ENCODE peak calls at places on chromosomes 16 and 17, in nine cellular contexts. J, I, E, T, F, R, K, G and X are unnamed samples.

GRCh38 chr16:51237861-51238378 is 86.8 kb upstream of the SALL1 start:
- DNase-seq in E (no peak), R (no peak), G (no peak), F (no peak), K (no peak), I (peak; percentile 86), T (no peak), J (no peak), X (peak; percentile 64)

GRCh38 chr17:35116845-35117244 is 2.8 kb downstream of the RAD51D start:
- DNase-seq in K (no peak), G (no peak), E (no peak), F (no peak), R (no peak), T (no peak), J (no peak), I (peak; percentile 11), X (no peak)

GRCh38 chr16:77822656-77823055 is 34.3 kb downstream of the VAT1L start:
- DNase-seq in R (no peak), K (no peak), E (no peak), T (no peak), J (no peak), I (no peak), F (no peak), G (no peak), X (no peak)

GRCh38 chr17:47868134-47868533 is 17.2 kb upstream of the SP6 start:
- DNase-seq in K (no peak), G (no peak), T (no peak), E (no peak), J (no peak), R (no peak), F (no peak), I (no peak), X (no peak)

GRCh38 chr16:14495213-14496046 is 134.6 kb downstream of the PARN start:
- DNase-seq in T (no peak), R (no peak), F (no peak), E (no peak), K (no peak), J (no peak), G (no peak), I (no peak), X (no peak)

GRCh38 chr17:74779948-74780400 is 3.8 kb upstream of the NAT9 start:
- DNase-seq in E (no peak), R (peak; percentile 42), F (no peak), T (peak; percentile 45), K (no peak), I (no peak), J (no peak), G (no peak), X (no peak)

GRCh38 chr17:43044024-43044423 is 19.0 kb downstream of the RND2 start:
- DNase-seq in F (no peak), I (no peak), G (no peak), J (no peak), E (no peak), R (no peak), K (no peak), T (no peak), X (no peak)

GRCh38 chr16:19755268-19755667 is 37.2 kb downstream of the IQCK start:
- DNase-seq in R (no peak), T (no peak), J (no peak), K (no peak), G (no peak), E (no peak), F (no peak), I (no peak), X (no peak)

GRCh38 chr17:13725286-13725990 is 123.7 kb upstream of the HS3ST3A1 start:
- DNase-seq in E (no peak), G (no peak), K (no peak), J (no peak), F (no peak), T (no peak), R (no peak), I (no peak), X (no peak)

GRCh38 chr16:85384831-85385462 is 228.2 kb upstream of the GSE1 start:
- DNase-seq in R (no peak), J (peak; percentile 41), F (peak; percentile 84), I (no peak), T (peak; percentile 6), K (no peak), E (no peak), G (peak; percentile 0), X (no peak)

GRCh38 chr16:57143125-57143965 is 42.5 kb downstream of the PSME3IP1 start:
- DNase-seq in E (no peak), F (no peak), R (no peak), G (no peak), K (no peak), I (no peak), T (no peak), J (no peak), X (no peak)
- H3K4me1 ChIP-seq in E (no peaks in the 10 kb centered on the region), F (peaks cover 24% of the 10 kb centered on the region), R (peaks cover 67% of the 10 kb centered on the region), G (peaks cover 43% of the 10 kb centered on the region), K (peaks cover 6% of the 10 kb centered on the region), I (peaks cover 24% of the 10 kb centered on the region), T (peaks cover 90% of the 10 kb centered on the region), J (peaks cover 23% of the 10 kb centered on the region), X (no peaks in the 10 kb centered on the region)

GRCh38 chr16:80511824-80512223 is 29.0 kb upstream of the DYNLRB2 start:
- DNase-seq in K (no peak), E (no peak), R (no peak), T (no peak), I (no peak), F (no peak), G (no peak), J (no peak), X (no peak)
- H3K4me3 ChIP-seq in K (no peak overlapping the region), E (no peak overlapping the region), R (no peak overlapping the region), T (no peak overlapping the region), I (no peak overlapping the region), F (no peak overlapping the region), G (no peak overlapping the region), J (no peak overlapping the region), X (no peak overlapping the region)

DNA sequence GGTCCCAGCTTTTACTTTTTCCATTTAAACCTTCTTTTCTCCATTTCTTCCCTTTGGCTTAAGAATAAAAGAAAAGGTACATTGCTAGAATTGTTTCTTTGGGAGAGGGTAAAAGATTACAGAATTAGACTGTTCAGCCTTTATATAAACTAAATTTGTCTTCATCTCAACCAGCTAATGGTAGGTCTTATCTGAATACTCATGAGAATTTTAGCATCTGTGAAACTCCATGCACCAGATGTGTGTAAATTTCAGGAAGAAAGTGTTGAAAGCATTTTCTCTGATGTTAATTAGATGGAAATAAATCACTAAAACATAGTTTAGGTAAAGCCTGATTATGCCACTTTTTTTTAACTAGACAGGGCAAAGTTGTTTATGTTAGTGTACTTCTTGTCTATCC is 24.9 kb downstream of the NQO1 start:
- DNase-seq in E (no peak), G (no peak), T (no peak), R (no peak), F (no peak), I (no peak), J (no peak), K (no peak), X (no peak)
- H3K36me3 ChIP-seq in E (peaks cover 30% of the 10 kb centered on the region), G (no peaks in the 10 kb centered on the region), T (peaks cover 32% of the 10 kb centered on the region), R (peaks cover 11% of the 10 kb centered on the region), F (peaks cover 20% of the 10 kb centered on the region), I (no peaks in the 10 kb centered on the region), J (peaks cover 4% of the 10 kb centered on the region), K (peaks cover 72% of the 10 kb centered on the region), X (peaks cover 20% of the 10 kb centered on the region)

DNA sequence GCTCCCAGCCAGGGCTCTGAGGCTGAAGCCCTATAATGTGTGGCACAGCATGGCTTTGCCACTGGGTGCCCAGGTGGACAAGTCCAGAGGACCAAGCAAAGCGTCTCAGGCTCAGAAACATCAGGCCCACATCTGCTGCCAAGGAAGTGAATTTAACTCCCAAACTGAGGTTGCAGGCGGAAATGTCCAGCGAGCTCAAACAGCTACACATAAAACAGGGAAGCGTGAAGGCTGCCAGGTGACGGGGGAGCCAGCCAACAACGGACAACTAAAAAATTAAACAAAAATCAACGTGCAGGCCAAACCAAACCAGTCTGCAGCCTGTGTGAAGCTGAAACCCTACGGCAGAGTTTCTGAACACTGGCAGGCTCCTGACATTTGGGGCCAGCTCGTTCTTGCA is 2.5 kb downstream of the TK1 start:
- DNase-seq in I (no peak), K (no peak), F (no peak), T (no peak), G (peak; percentile 20), E (no peak), J (no peak), R (no peak), X (no peak)
- H3K4me1 ChIP-seq in I (peaks cover 27% of the 10 kb centered on the region), K (peaks cover 7% of the 10 kb centered on the region), F (peaks cover 15% of the 10 kb centered on the region), T (peaks cover 35% of the 10 kb centered on the region), G (peaks cover 32% of the 10 kb centered on the region), E (peaks cover 19% of the 10 kb centered on the region), J (peaks cover 14% of the 10 kb centered on the region), R (peaks cover 53% of the 10 kb centered on the region), X (peaks cover 12% of the 10 kb centered on the region)